ENCODE peak calls at places on chromosomes 4 and X, in eight cellular contexts. U is fibroblast of lung; S is T follicular helper cell; C is GM12865; X is stimulated activated CD4-positive, alpha-beta T cell treated with anti-CD3 and anti-CD28 coated beads, Interleukin-12 subunit alpha, Interleukin-12 subunit beta, amount 100 ng/mL, for 4 hours; G is NCI-H748 treated with DMSO at 0.1 percent for 48 hours; I is AG04449; T is neuronal stem cell. M is an unnamed sample.

GRCh38 chrX:119375561-119375960 is 23.6 kb upstream of the SLC25A43 start:
- DNase-seq in C (no peak), T (no peak), I (no peak), G (no peak), U (no peak), X (no peak), S (no peak), M (no peak)

GRCh38 chr4:151865327-151865726 is 104.5 kb upstream of the GATB start:
- DNase-seq in I (no peak), C (no peak), X (no peak), S (no peak), U (no peak), T (no peak), G (no peak), M (no peak)

GRCh38 chr4:33470805-33471204 is 2750.6 kb downstream of the PCDH7 start:
- DNase-seq in C (no peak), X (no peak), U (no peak), T (no peak), G (no peak), I (no peak), S (no peak), M (no peak)

GRCh38 chr4:98510757-98511517 is 147.5 kb downstream of the TSPAN5 start:
- DNase-seq in X (no peak), G (no peak), T (no peak), I (peak; percentile 92), U (peak; percentile 95), S (no peak), C (no peak), M (peak; percentile 90)

GRCh38 chr4:29423836-29424721 is 1296.1 kb upstream of the PCDH7 start:
- DNase-seq in G (no peak), U (peak; percentile 85), X (no peak), C (no peak), S (no peak), I (peak; percentile 10), T (no peak), M (peak; percentile 31)

GRCh38 chr4:26075588-26075987 is 161.6 kb downstream of the SMIM20 start:
- DNase-seq in G (no peak), C (no peak), S (no peak), I (no peak), T (no peak), U (no peak), X (no peak), M (no peak)

GRCh38 chr4:114941522-114941921 is 171.9 kb downstream of the NDST4 start:
- DNase-seq in T (no peak), I (no peak), U (no peak), G (no peak), X (no peak), C (no peak), S (no peak), M (no peak)

GRCh38 chr4:142846105-142846728 is at the start of gene INPP4B:
- DNase-seq in S (peak; percentile 17), U (peak; percentile 60), I (peak; percentile 4), C (peak; percentile 33), X (peak; percentile 60), G (peak; percentile 41), T (peak; percentile 47), M (no peak)

GRCh38 chr4:171265190-171265818 is 547.9 kb upstream of the GALNTL6 start:
- DNase-seq in G (no peak), C (peak; percentile 26), I (no peak), X (no peak), S (no peak), U (no peak), T (no peak), M (no peak)

GRCh38 chr4:82998898-82999297 is 11.7 kb downstream of the LIN54 start:
- DNase-seq in T (no peak), G (no peak), X (no peak), C (no peak), S (no peak), I (no peak), U (no peak), M (no peak)

GRCh38 chr4:6444587-6444986 is 27.8 kb downstream of the PPP2R2C start:
- DNase-seq in X (no peak), U (no peak), S (no peak), I (no peak), G (no peak), C (no peak), T (no peak), M (no peak)

GRCh38 chr4:2888826-2889225 is 45.2 kb downstream of the ADD1 start:
- DNase-seq in X (no peak), S (no peak), G (no peak), T (no peak), I (no peak), C (no peak), U (peak; percentile 10), M (no peak)

GRCh38 chrX:121122332-121122731 is 74.9 kb downstream of the GLUD2 start:
- DNase-seq in T (no peak), I (no peak), C (no peak), X (no peak), S (no peak), G (no peak), U (no peak), M (no peak)

GRCh38 chr4:77434299-77435092 is 171.1 kb upstream of the CXCL13 start:
- DNase-seq in C (no peak), T (no peak), I (no peak), G (no peak), S (no peak), X (no peak), U (no peak), M (no peak)

GRCh38 chrX:1239681-1240142 is 27.3 kb upstream of the CRLF2 start:
- DNase-seq in C (peak; percentile 81), S (no peak), U (no peak), I (no peak), T (no peak), X (no peak), G (no peak), M (no peak)

GRCh38 chrX:38871129-38872029 is 70.1 kb downstream of the MID1IP1 start:
- DNase-seq in C (no peak), T (no peak), U (no peak), G (peak; percentile 55), I (no peak), X (no peak), S (no peak), M (no peak)

GRCh38 chrX:100695302-100695701 is 36.6 kb downstream of the SYTL4 start:
- DNase-seq in S (no peak), I (no peak), T (no peak), U (no peak), X (no peak), C (no peak), G (no peak), M (no peak)

GRCh38 chr4:145886871-145887240 is 51.8 kb downstream of the ZNF827 start:
- DNase-seq in I (no peak), C (no peak), G (no peak), T (no peak), X (no peak), S (no peak), U (no peak), M (no peak)

GRCh38 chr4:185771696-185772390 is 40.2 kb downstream of the SORBS2 start:
- DNase-seq in S (no peak), I (peak; percentile 14), X (no peak), C (no peak), G (no peak), T (no peak), U (no peak), M (no peak)

GRCh38 chr4:65046496-65047101 is 623.7 kb downstream of the EPHA5 start:
- DNase-seq in S (no peak), I (no peak), X (no peak), G (no peak), C (no peak), T (no peak), U (no peak), M (no peak)

GRCh38 chr4:126358041-126358440 is 1043.3 kb downstream of the FAT4 start:
- DNase-seq in X (no peak), G (no peak), C (no peak), S (no peak), T (no peak), U (no peak), I (no peak), M (no peak)

GRCh38 chr4:113674251-113674650 is 87.3 kb downstream of the CAMK2D start:
- DNase-seq in S (no peak), X (no peak), C (no peak), T (no peak), I (no peak), G (no peak), U (no peak), M (peak; percentile 10)

GRCh38 chr4:105022811-105023667 is 123.6 kb upstream of the TET2 start:
- DNase-seq in G (no peak), C (no peak), T (no peak), U (peak; percentile 22), X (no peak), S (no peak), I (no peak), M (no peak)

M was measured in fibroblast of the conjunctiva.